ENCODE peak calls at places on chromosomes 7 and 10, in nine cellular contexts. K is K562; D is HCT116; Y is amygdala; H is NCI-H2029; P is activated CD8-positive, alpha-beta T cell treated with anti-CD3 and anti-CD28 coated beads for 36 hours; Q is stromal cell of bone marrow; S is HAP-1; E is HT1080. F is an unnamed sample.

GRCh38 chr7:90407484-90407821 is 4.2 kb downstream of the CLDN12 start:
- DNase-seq in K (no peak), D (no peak), Y (no peak), H (peak; percentile 30), P (no peak), Q (no peak), S (no peak), E (no peak), F (no peak)

GRCh38 chr10:62243647-62243997 is 25.0 kb downstream of the RTKN2 start:
- DNase-seq in K (no peak), D (no peak), Y (no peak), H (no peak), P (no peak), Q (no peak), S (no peak), E (no peak), F (no peak)

GRCh38 chr7:125406111-125406510 is 476.5 kb upstream of the POT1 start:
- DNase-seq in K (no peak), D (no peak), Y (no peak), H (no peak), P (no peak), Q (no peak), S (no peak), E (no peak), F (no peak)

GRCh38 chr7:11328309-11328708 is 354.6 kb downstream of the PHF14 start:
- DNase-seq in K (no peak), D (no peak), Y (no peak), H (no peak), P (no peak), Q (no peak), S (no peak), E (no peak), F (no peak)

GRCh38 chr10:89351402-89352038 is 23.7 kb downstream of the IFIT3 start:
- DNase-seq in K (no peak), D (no peak), Y (no peak), H (no peak), P (peak; percentile 34), Q (no peak), S (no peak), E (no peak), F (no peak)

GRCh38 chr10:62454696-62455451 is 80.7 kb downstream of the ZNF365 start:
- DNase-seq in K (no peak), D (no peak), Y (no peak), H (no peak), P (no peak), Q (no peak), S (no peak), E (peak; percentile 70), F (no peak)

GRCh38 chr10:33801705-33802104 is 467.2 kb upstream of the NRP1 start:
- DNase-seq in K (no peak), D (peak; percentile 22), Y (no peak), H (no peak), P (no peak), Q (peak; percentile 10), S (no peak), E (peak; percentile 80), F (no peak)

GRCh38 chr7:151468214-151469023 is 28.5 kb upstream of the CRYGN start:
- DNase-seq in K (no peak), D (no peak), Y (peak; percentile 21), H (no peak), P (no peak), Q (no peak), S (no peak), E (no peak), F (no peak)

GRCh38 chr10:13139150-13139549 is 22.2 kb upstream of the MCM10 start:
- DNase-seq in K (no peak), D (no peak), Y (no peak), H (no peak), P (no peak), Q (no peak), S (no peak), E (no peak), F (no peak)